ENCODE peak calls at places on chromosomes 16 and 17, in ten cellular contexts. Q is psoas muscle; G is uterus; F is OCI-LY7; U is DND-41; Z is IMR-90; D is CD8-positive, alpha-beta T cell; X is ovary; I is left ventricle myocardium inferior; P is tibial artery. H is an unnamed sample.

GRCh38 chr16:29644973-29645698 is 17.9 kb upstream of the SPN start:
- DNase-seq in Q (no peak), G (no peak), F (no peak), U (no peak), Z (no peak), D (no peak), X (no peak), I (no peak), P (no peak), H (no peak)

GRCh38 chr17:5097101-5097834 is 14.4 kb downstream of the ZNF232 start:
- DNase-seq in Q (peak), G (peak), F (no peak), U (no peak), Z (no peak), D (peak), X (peak), I (peak), P (peak), H (no peak)

GRCh38 chr16:30805370-30806169 is 18.6 kb upstream of the ZNF629 start:
- DNase-seq in Q (peak), G (peak), F (no peak), U (no peak), Z (peak), D (peak), X (peak), I (peak), P (peak), H (peak)

GRCh38 chr17:1490643-1491405 is 1.7 kb downstream of the MYO1C start:
- DNase-seq in Q (peak), G (peak), F (peak), U (peak), Z (no peak), D (peak), X (peak), I (peak), P (peak), H (peak)

GRCh38 chr16:85252461-85252860 is 140.2 kb upstream of the CIBAR2 start:
- DNase-seq in Q (no peak), G (no peak), F (peak), U (no peak), Z (no peak), D (no peak), X (no peak), I (no peak), P (no peak), H (no peak)

GRCh38 chr17:27504188-27504995 is 48.1 kb downstream of the KSR1 start:
- DNase-seq in Q (no peak), G (no peak), F (no peak), U (no peak), Z (no peak), D (no peak), X (no peak), I (no peak), P (no peak), H (no peak)

GRCh38 chr17:67994827-67995567 is 1.3 kb downstream of the C17orf58 start:
- DNase-seq in Q (no peak), G (peak), F (peak), U (no peak), Z (peak), D (no peak), X (no peak), I (no peak), P (peak), H (no peak)

GRCh38 chr16:23952128-23953041 is 116.6 kb downstream of the PRKCB start:
- DNase-seq in Q (no peak), G (peak), F (no peak), U (peak), Z (peak), D (no peak), X (no peak), I (no peak), P (peak), H (no peak)

GRCh38 chr17:32350662-32351418 is 883 bp downstream of the ZNF207 start:
- DNase-seq in Q (no peak), G (no peak), F (peak), U (peak), Z (peak), D (no peak), X (no peak), I (no peak), P (peak), H (peak)

GRCh38 chr17:19341211-19341631 is 21.3 kb downstream of the B9D1 start:
- DNase-seq in Q (peak), G (peak), F (no peak), U (no peak), Z (no peak), D (no peak), X (peak), I (no peak), P (no peak), H (no peak)

GRCh38 chr16:65538945-65539344 is 417.1 kb upstream of the CDH11 start:
- DNase-seq in Q (no peak), G (no peak), F (no peak), U (no peak), Z (peak), D (no peak), X (no peak), I (no peak), P (no peak), H (no peak)

GRCh38 chr17:72715906-72716572 is 376.4 kb downstream of the SLC39A11 start:
- DNase-seq in Q (no peak), G (no peak), F (no peak), U (no peak), Z (peak), D (no peak), X (no peak), I (no peak), P (no peak), H (no peak)

GRCh38 chr17:45705123-45706009 is 78.8 kb upstream of the CRHR1 start:
- DNase-seq in Q (no peak), G (no peak), F (no peak), U (no peak), Z (peak), D (no peak), X (no peak), I (no peak), P (no peak), H (no peak)

GRCh38 chr17:59786536-59787319 is 79.3 kb downstream of the VMP1 start:
- DNase-seq in Q (no peak), G (peak), F (peak), U (peak), Z (peak), D (peak), X (no peak), I (no peak), P (peak), H (peak)

GRCh38 chr17:59366773-59367656 is 35.6 kb downstream of the YPEL2 start:
- DNase-seq in Q (no peak), G (peak), F (no peak), U (no peak), Z (peak), D (no peak), X (peak), I (no peak), P (peak), H (peak)

GRCh38 chr17:46123607-46124006 is 69.6 kb downstream of the KANSL1 start:
- DNase-seq in Q (no peak), G (no peak), F (no peak), U (no peak), Z (no peak), D (no peak), X (no peak), I (no peak), P (no peak), H (no peak)

GRCh38 chr17:76102944-76103273 is 678 bp downstream of the EXOC7 start:
- DNase-seq in Q (no peak), G (no peak), F (no peak), U (no peak), Z (no peak), D (no peak), X (no peak), I (no peak), P (no peak), H (no peak)

GRCh38 chr17:76104140-76104895 is 731 bp upstream of the EXOC7 start:
- DNase-seq in Q (no peak), G (no peak), F (no peak), U (no peak), Z (no peak), D (no peak), X (no peak), I (no peak), P (no peak), H (no peak)

GRCh38 chr17:76103274-76104139 is at the start of gene EXOC7:
- DNase-seq in Q (peak), G (peak), F (peak), U (peak), Z (peak), D (peak), X (peak), I (peak), P (peak), H (peak)

GRCh38 chr17:76104896-76105231 is 1.3 kb upstream of the EXOC7 start:
- DNase-seq in Q (no peak), G (no peak), F (no peak), U (no peak), Z (no peak), D (no peak), X (no peak), I (no peak), P (no peak), H (no peak)

DNA sequence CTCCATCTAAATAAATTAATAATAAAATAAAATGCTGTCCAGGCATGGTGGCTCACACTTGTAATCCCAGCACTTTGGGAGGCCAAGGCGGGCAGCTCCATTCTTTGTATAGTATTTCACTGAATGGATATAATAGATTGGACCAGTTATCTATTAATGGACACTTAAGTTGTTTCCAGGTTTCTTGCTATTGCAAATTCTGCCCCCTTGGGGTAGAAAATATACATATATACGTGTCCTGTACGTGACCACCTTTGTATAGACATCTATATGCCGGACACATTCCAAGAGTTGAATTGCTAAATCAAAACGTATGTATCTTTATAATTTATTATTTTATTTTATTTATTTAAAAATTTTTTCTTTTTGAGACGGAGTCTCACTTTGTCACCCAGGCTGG is 3.9 kb upstream of the EXOC7 start:
- DNase-seq in Q (no peak), G (no peak), F (peak), U (no peak), Z (no peak), D (no peak), X (no peak), I (no peak), P (no peak), H (no peak)
- TF ChIP-seq CTCF in Q (no peak), G (no peak), F (peak), U (peak), Z (no peak), D (peak), X (no peak), I (peak), P (no peak), H (no peak)

DNA sequence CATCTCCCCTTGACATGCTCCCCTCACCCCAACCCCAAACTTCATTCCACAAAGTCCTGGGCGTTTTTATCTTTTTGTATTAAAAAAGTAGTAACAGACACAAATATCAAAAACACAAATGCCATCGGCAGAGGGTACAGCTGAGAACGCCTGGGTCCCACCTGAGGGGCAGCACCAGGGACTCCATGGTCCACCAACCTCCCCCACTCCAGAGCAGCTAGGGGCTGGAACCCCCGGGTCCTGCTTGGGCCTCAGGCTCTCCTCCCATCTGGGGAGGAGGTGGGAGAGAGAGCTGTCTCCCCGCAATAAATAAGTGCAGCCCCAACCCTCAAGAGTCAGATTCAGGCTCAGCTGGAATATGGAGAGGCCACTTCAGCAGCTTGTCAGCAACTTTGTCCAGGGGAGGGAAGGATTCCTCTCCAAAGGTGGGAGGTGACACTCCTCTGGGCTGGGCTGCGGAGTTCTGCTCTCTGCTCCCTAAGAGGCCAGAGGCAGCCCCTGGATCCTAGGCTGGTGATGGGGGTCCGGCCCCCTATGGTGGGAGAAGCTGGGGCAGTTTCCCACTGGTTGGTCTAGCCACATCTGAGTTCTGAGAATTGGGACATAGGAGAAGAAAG is 11.7 kb downstream of the PER1 start:
- DNase-seq in Q (no peak), G (no peak), F (no peak), U (no peak), Z (no peak), D (no peak), X (no peak), I (no peak), P (peak), H (no peak)
- H3K27ac ChIP-seq in Q (peak), G (peak), F (no peak), U (no peak), Z (no peak), D (no peak), X (peak), I (peak), P (peak), H (peak)

DNA sequence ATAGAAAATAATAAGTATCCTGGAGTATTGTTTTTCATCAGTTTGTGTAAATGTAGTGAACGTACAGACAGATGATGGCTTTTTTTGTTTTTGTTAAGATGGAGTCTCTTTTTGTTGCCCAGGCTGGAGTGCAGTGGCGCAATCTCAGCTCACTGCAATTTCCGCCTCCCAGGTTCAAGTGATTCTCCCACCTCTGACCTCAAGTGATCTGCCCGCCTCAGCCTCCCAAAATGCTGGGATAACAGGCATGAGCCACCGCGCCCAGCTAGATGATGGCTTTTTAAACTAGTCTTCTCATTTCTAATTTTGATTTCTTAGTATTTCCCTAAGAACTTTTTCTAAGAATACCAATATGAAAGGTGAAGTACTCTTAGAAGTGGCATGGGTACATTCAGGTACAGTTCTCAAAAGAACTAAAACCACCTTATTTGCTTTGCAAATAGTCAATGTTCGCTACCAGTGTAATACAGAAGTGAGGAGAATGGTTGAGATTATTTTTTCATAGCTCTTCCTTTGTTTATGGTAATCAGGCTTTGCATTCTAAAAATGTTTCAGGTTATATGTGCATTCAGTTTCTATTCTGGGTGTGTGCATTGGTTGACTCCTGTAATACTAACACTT is 34.2 kb downstream of the TTC19 start:
- DNase-seq in Q (no peak), G (no peak), F (no peak), U (no peak), Z (no peak), D (no peak), X (no peak), I (no peak), P (no peak), H (peak)
- H3K4me3 ChIP-seq in Q (no peak), G (no peak), F (no peak), U (no peak), Z (no peak), D (no peak), X (no peak), I (no peak), P (no peak), H (no peak)

DNA sequence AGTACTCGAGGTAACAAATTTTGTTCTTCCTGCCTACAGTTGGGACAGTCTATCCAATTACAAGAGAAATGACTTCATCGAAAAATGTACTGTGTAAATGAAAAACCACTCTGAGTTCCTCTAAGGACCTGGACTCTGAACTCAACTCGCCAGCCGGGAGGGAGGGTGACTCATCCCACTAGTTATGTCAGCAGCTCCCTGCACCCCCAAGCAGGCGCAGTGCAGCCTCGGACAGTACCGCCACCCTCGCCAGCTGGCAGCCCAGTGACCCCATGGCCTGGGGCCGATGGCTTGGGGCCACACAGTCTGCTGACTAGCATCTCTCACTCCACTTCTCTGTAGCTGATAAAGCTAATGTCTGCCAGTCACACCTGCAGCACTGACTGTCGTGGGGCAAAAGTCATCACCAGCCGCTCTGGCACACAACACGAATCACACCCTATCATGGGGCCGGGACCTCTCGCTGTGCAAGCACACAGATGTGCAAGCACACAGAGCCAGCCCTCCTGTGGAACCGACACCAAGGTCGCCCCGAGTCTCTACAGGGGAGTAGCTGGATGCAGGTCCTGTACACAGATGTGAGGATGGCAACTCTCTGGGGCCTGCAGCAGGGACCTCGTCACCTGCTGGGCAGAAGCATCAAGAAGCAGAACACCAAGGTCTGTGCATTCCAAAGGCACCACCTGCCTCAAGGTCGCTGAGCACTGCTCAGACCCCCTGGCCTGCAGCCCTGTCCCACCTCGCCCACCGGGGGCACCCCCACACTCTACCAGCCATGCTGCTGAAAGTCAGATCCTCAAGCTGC is 5.7 kb downstream of the CSNK1D start:
- DNase-seq in Q (peak), G (peak), F (no peak), U (no peak), Z (peak), D (no peak), X (peak), I (peak), P (peak), H (peak)
- TF ChIP-seq CTCF in Q (no peak), G (no peak), F (no peak), U (peak), Z (no peak), D (no peak), X (no peak), I (no peak), P (no peak), H (no peak)

GRCh38 chr16:9114842-9115241 is 23.4 kb downstream of the HAPSTR1 start:
- DNase-seq in Q (no peak), G (no peak), F (no peak), U (no peak), Z (no peak), D (no peak), X (no peak), I (no peak), P (no peak), H (peak)
- H3K27ac ChIP-seq in Q (no peak), G (no peak), F (no peak), U (no peak), Z (no peak), D (no peak), X (no peak), I (no peak), P (no peak), H (peak)

DNA sequence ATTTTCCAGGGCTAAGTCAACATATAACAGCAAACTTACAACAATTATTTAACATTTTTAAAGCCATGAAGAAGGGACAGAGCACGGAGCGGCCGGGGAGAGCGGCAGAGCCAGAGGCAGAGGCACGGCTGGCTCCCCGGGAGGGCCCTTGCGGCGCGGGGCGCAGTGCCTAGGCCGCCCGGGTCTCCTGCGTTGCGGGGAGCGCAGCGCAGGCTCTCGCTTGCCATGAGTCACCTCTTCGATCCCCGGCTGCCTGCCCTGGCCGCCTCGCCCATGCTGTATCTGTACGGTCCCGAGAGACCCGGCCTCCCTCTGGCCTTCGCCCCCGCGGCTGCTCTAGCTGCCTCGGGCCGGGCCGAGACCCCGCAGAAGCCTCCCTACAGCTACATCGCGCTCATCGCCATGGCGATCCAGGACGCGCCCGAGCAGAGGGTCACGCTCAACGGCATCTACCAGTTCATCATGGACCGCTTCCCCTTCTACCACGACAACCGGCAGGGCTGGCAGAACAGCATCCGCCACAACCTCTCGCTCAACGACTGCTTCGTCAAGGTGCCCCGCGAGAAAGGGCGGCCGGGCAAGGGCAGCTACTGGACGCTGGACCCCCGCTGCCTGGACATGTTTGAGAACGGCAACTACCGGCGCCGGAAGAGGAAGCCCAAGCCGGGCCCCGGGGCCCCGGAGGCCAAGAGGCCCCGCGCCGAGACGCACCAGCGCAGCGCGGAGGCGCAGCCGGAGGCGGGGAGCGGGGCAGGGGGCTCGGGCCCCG is at the start of gene FOXL1:
- DNase-seq in Q (no peak), G (no peak), F (no peak), U (no peak), Z (peak), D (no peak), X (no peak), I (peak), P (no peak), H (no peak)
- H3K4me3 ChIP-seq in Q (peak), G (no peak), F (no peak), U (no peak), Z (peak), D (no peak), X (no peak), I (peak), P (peak), H (no peak)

DNA sequence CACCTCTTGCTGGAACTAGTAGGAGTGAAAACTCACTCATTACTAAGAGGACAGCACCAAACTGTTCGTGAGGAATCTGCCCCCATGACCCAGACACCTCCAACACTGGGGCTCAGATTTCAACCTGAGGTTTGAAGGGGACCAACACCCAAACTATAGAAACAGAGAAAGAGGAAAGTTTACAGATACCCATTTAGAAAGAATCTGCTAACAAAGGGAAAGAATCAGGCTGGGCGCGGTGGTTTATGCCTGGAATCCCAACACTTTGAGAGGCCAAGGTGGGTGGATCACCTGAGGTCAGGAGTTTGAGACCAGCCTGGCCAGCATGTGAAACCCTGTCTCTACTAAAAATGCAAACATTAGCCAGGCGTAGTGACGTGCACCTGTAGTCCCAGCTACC is 3.5 kb upstream of the CSNK1D start:
- DNase-seq in Q (no peak), G (no peak), F (no peak), U (no peak), Z (no peak), D (no peak), X (no peak), I (no peak), P (no peak), H (no peak)
- TF ChIP-seq CTCF in Q (no peak), G (no peak), F (no peak), U (no peak), Z (no peak), D (no peak), X (no peak), I (no peak), P (no peak), H (no peak)

GRCh38 chr16:57530104-57530522 is 6.3 kb downstream of the CCDC102A start:
- DNase-seq in Q (peak), G (peak), F (peak), U (peak), Z (peak), D (peak), X (peak), I (peak), P (no peak), H (no peak)
- H3K27ac ChIP-seq in Q (no peak), G (peak), F (peak), U (no peak), Z (no peak), D (peak), X (no peak), I (peak), P (peak), H (peak)